ENCODE peak calls at places on chromosomes 3 and 15, in five cellular contexts. L, E, W, X and P are unnamed samples.

GRCh38 chr3:197547618-197548017 is 8.2 kb downstream of the BDH1 start:
- DNase-seq in X (no peak), W (no peak), L (no peak), E (no peak), P (no peak)

GRCh38 chr15:86489992-86490391 is 410.3 kb downstream of the AGBL1 start:
- DNase-seq in W (no peak), X (no peak), E (no peak), L (no peak), P (no peak)

GRCh38 chr3:12040902-12041301 is 36.7 kb downstream of the SYN2 start:
- DNase-seq in W (no peak), L (no peak), E (no peak), X (no peak), P (no peak)

GRCh38 chr3:77038928-77039605 is 832 bp upstream of the ROBO2 start:
- DNase-seq in L (no peak), X (no peak), W (peak; percentile 63), E (no peak), P (no peak)

GRCh38 chr3:151067158-151067557 is 18.3 kb upstream of the MED12L start:
- DNase-seq in X (peak; percentile 45), L (peak; percentile 38), E (no peak), W (no peak), P (peak; percentile 40)

GRCh38 chr3:52237659-52238172 is 1.2 kb downstream of the TWF2 start:
- DNase-seq in L (peak; percentile 91), W (no peak), E (peak; percentile 61), X (no peak), P (no peak)

GRCh38 chr15:40028853-40029252 is 10.1 kb downstream of the SRP14 start:
- DNase-seq in W (no peak), L (no peak), E (peak; percentile 90), X (no peak), P (no peak)

GRCh38 chr3:61561374-61562041 is at the start of gene PTPRG:
- DNase-seq in L (peak; percentile 62), W (no peak), X (peak; percentile 87), E (peak; percentile 95), P (peak; percentile 80)

GRCh38 chr15:36161108-36161507 is 418.3 kb upstream of the CDIN1 start:
- DNase-seq in X (no peak), E (no peak), W (no peak), L (no peak), P (no peak)

GRCh38 chr3:196458063-196458462 is 25.8 kb upstream of the UBXN7 start:
- DNase-seq in L (no peak), X (no peak), W (no peak), E (no peak), P (no peak)

GRCh38 chr15:48096813-48097212 is 24.0 kb upstream of the SLC24A5 start:
- DNase-seq in X (no peak), E (no peak), L (peak; percentile 54), W (no peak), P (no peak)

GRCh38 chr3:57948080-57948671 is 60.0 kb upstream of the FLNB start:
- DNase-seq in L (no peak), W (no peak), E (no peak), X (no peak), P (no peak)
- H3K9ac ChIP-seq in L (no peak overlapping the region), W (peak overlapping the region; percentile 65), E (no peak overlapping the region), X (no peak overlapping the region), P (no peak overlapping the region)

GRCh38 chr15:25236861-25237155 is 202.0 kb downstream of the UBE3A start:
- DNase-seq in E (no peak), L (no peak), W (no peak), X (no peak), P (no peak)

GRCh38 chr15:25238716-25239470 is 199.9 kb downstream of the UBE3A start:
- DNase-seq in E (no peak), X (no peak), L (no peak), W (no peak), P (no peak)

GRCh38 chr15:25236143-25236860 is 202.5 kb downstream of the UBE3A start:
- DNase-seq in X (no peak), L (no peak), W (no peak), E (no peak), P (no peak)

GRCh38 chr15:25238126-25238525 is 200.7 kb downstream of the UBE3A start:
- DNase-seq in E (no peak), L (no peak), X (no peak), W (no peak), P (no peak)

DNA sequence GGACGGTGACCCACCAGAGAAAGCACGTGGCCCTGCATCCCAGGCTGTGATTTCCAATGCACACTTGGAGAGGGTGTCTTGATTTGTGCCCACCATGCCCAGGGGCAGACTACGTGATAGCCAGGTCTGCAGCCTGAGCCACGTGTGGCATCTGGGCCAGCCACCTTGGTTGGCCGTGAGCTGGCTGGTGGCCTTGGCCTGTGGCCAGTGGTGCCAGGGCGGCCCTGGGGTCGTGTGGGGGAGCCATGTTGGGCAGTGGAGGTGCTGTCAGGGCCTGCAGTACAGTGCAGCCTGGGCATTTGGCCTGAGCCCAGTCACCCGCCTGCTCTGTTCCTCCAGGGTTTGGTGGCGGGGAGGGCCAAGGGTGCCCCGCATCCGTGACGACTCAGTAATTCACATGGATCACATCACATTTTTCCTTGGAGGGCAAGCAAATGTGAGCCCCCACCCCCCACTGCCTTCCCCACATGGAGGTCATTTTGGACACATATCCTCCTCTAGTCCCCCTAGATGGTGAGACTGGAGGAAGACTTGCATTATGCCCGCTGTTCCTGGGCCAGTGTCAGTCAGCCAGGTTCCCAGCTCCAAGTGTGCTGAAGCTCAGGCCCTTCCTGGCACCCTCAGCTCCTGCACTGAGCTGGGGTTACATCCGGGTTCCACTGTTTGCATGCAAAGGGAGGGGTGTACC is 201.4 kb downstream of the UBE3A start:
- DNase-seq in E (no peak), L (no peak), X (no peak), W (no peak), P (no peak)
- H3K9me3 ChIP-seq in E (peaks cover 12% of the 10 kb centered on the region), L (peaks cover 4% of the 10 kb centered on the region), X (no peaks in the 10 kb centered on the region), W (no peaks in the 10 kb centered on the region), P (peaks cover 18% of the 10 kb centered on the region)

GRCh38 chr15:63043391-63044076 is 987 bp downstream of the TPM1 start:
- DNase-seq in E (peak; percentile 48), W (no peak), L (no peak), X (no peak), P (no peak)
- H2AFZ ChIP-seq in E (peak overlapping the region; percentile 4), W (peak overlapping the region; percentile 96), L (peak overlapping the region; percentile 95), X (no peak overlapping the region), P (no peak overlapping the region)

GRCh38 chr15:68113273-68113672 is 59.2 kb downstream of the PIAS1 start:
- DNase-seq in W (no peak), E (peak; percentile 42), X (no peak), L (no peak), P (no peak)

GRCh38 chr15:68114356-68114755 is 60.2 kb downstream of the PIAS1 start:
- DNase-seq in W (no peak), X (peak; percentile 76), L (no peak), E (peak; percentile 58), P (no peak)

GRCh38 chr15:68112711-68113110 is 58.6 kb downstream of the PIAS1 start:
- DNase-seq in X (no peak), E (no peak), L (no peak), W (no peak), P (no peak)

GRCh38 chr15:68113751-68114150 is 59.6 kb downstream of the PIAS1 start:
- DNase-seq in L (no peak), W (no peak), X (no peak), E (no peak), P (no peak)

DNA sequence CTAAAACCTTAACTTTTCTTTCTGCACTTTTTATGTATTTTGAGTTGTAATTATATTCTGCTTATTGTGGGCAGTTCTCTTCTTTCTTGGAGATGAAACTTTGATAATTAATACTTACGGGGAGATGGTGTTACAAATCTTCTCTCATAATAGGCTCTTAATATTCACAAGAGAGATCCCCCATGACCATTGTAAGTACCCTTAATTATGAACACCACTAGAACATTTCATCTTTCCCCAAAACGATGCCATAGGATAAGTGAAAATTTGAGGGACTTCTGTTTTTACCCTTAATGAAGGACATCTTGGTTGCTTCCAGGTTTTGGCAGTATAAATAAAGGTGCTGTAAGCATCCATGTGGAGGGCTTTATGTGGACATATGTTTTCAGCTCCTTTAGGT is 60.7 kb downstream of the PIAS1 start:
- DNase-seq in L (no peak), X (no peak), W (no peak), E (peak; percentile 17), P (no peak)
- H3K9ac ChIP-seq in L (no peak overlapping the region), X (no peak overlapping the region), W (no peak overlapping the region), E (peak overlapping the region; percentile 55), P (no peak overlapping the region)

GRCh38 chr3:16478516-16478915 is 35.0 kb downstream of the RFTN1 start:
- DNase-seq in W (no peak), E (peak; percentile 19), X (no peak), L (peak; percentile 42), P (no peak)

GRCh38 chr3:16476636-16477035 is 36.9 kb downstream of the RFTN1 start:
- DNase-seq in E (peak; percentile 90), W (no peak), L (peak; percentile 41), X (no peak), P (no peak)

GRCh38 chr3:16477501-16477900 is 36.0 kb downstream of the RFTN1 start:
- DNase-seq in X (no peak), L (no peak), E (no peak), W (no peak), P (no peak)

GRCh38 chr3:16475766-16476165 is 37.7 kb downstream of the RFTN1 start:
- DNase-seq in L (no peak), X (no peak), W (no peak), E (no peak), P (no peak)

GRCh38 chr3:16477054-16477453 is 36.4 kb downstream of the RFTN1 start:
- DNase-seq in X (no peak), L (no peak), E (no peak), W (no peak), P (no peak)
- H3K9me3 ChIP-seq in X (no peaks in the 10 kb centered on the region), L (no peaks in the 10 kb centered on the region), E (no peaks in the 10 kb centered on the region), W (no peaks in the 10 kb centered on the region), P (no peaks in the 10 kb centered on the region)

DNA sequence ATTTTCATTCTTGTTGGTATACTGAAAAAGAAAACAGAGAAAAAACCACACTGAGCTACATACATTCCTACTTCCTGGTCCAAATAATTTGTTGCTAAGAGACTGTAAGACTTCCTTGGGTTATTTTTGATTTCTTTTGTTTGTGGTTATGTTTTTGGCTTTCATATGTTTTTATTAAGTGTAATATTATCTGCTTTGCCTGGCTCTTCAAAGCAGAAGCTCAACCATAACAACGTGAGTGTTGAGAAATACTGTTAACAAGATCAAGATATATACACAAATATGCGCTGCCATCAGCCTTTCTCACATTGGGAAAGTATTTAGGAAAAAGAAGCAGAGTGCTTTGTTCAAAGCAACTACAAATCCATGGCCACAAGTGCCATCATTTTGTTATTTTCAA is 556.2 kb upstream of the CBLB start:
- DNase-seq in E (no peak), X (no peak), L (no peak), W (no peak), P (no peak)
- H2AFZ ChIP-seq in E (no peak overlapping the region), X (no peak overlapping the region), L (no peak overlapping the region), W (peak overlapping the region; percentile 71), P (peak overlapping the region; percentile 47)